ENCODE peak calls at places on chromosomes 3 and 15, in nine cellular contexts. M is Peyer's patch, W is NCI-H345, I is fibroblast of the conjunctiva, A is CD14-positive monocyte, K is fibroblast of mammary gland, E is NAMALWA, Y is HCT116, T is T-helper 17 cell. N is an unnamed sample.
A peak's percentile ranks its signal among the peaks of the same experiment; 100 is the strongest.

GRCh38 chr15:77143606-77144005 is 72.7 kb upstream of the TSPAN3 start:
- DNase-seq in M (no peak), W (no peak), I (no peak), A (no peak), K (peak; percentile 14), E (no peak), Y (no peak), T (no peak), N (no peak)

GRCh38 chr3:196093271-196094111 is 11.6 kb upstream of the TFRC start:
- DNase-seq in M (no peak), W (no peak), I (no peak), A (peak; percentile 65), K (peak; percentile 52), E (peak; percentile 48), Y (no peak), T (no peak), N (no peak)

GRCh38 chr15:76193934-76194333 is 117.3 kb downstream of the ETFA start:
- DNase-seq in M (no peak), W (no peak), I (no peak), A (no peak), K (peak; percentile 25), E (no peak), Y (no peak), T (no peak), N (no peak)

GRCh38 chr3:76147846-76148245 is 362.5 kb upstream of the ZNF717 start:
- DNase-seq in M (no peak), W (no peak), I (no peak), A (no peak), K (no peak), E (no peak), Y (no peak), T (no peak), N (no peak)

GRCh38 chr15:52567886-52568568 is 803 bp downstream of the ARPP19 start:
- DNase-seq in M (peak; percentile 35), W (peak; percentile 3), I (no peak), A (no peak), K (peak; percentile 35), E (peak; percentile 49), Y (peak; percentile 8), T (peak; percentile 18), N (no peak)

GRCh38 chr3:43688245-43688650 is 2.5 kb upstream of the ABHD5 start:
- DNase-seq in M (no peak), W (no peak), I (no peak), A (no peak), K (no peak), E (no peak), Y (no peak), T (no peak), N (no peak)

GRCh38 chr3:99269606-99270355 is 368.3 kb upstream of the DCBLD2 start:
- DNase-seq in M (no peak), W (no peak), I (no peak), A (no peak), K (peak; percentile 34), E (no peak), Y (no peak), T (no peak), N (no peak)

GRCh38 chr3:99172736-99173657 is 271.5 kb upstream of the DCBLD2 start:
- DNase-seq in M (no peak), W (no peak), I (peak; percentile 73), A (no peak), K (peak; percentile 81), E (peak; percentile 68), Y (peak; percentile 56), T (no peak), N (peak; percentile 72)

GRCh38 chr3:58218904-58219303 is 8.1 kb upstream of the DNASE1L3 start:
- DNase-seq in M (no peak), W (no peak), I (no peak), A (no peak), K (no peak), E (no peak), Y (no peak), T (no peak), N (no peak)

GRCh38 chr3:176663819-176664218 is 533.5 kb downstream of the TBL1XR1 start:
- DNase-seq in M (no peak), W (peak; percentile 42), I (peak; percentile 68), A (no peak), K (peak; percentile 79), E (peak; percentile 41), Y (peak; percentile 33), T (no peak), N (no peak)

GRCh38 chr3:129962600-129962999 is 11.9 kb upstream of the TRH start:
- DNase-seq in M (no peak), W (no peak), I (no peak), A (no peak), K (no peak), E (no peak), Y (no peak), T (no peak), N (no peak)

GRCh38 chr15:58285212-58285920 is 146.4 kb upstream of the LIPC start:
- DNase-seq in M (no peak), W (no peak), I (no peak), A (no peak), K (no peak), E (no peak), Y (no peak), T (no peak), N (no peak)

GRCh38 chr15:60510006-60510405 is 31.1 kb upstream of the ICE2 start:
- DNase-seq in M (no peak), W (no peak), I (no peak), A (no peak), K (no peak), E (no peak), Y (no peak), T (no peak), N (no peak)

GRCh38 chr15:63752075-63752684 is 81.6 kb downstream of the HERC1 start:
- DNase-seq in M (peak; percentile 45), W (peak; percentile 34), I (peak; percentile 51), A (no peak), K (peak; percentile 69), E (peak; percentile 76), Y (peak; percentile 60), T (no peak), N (no peak)

GRCh38 chr3:141454906-141455602 is 31.8 kb upstream of the RASA2 start:
- DNase-seq in M (no peak), W (peak; percentile 60), I (peak; percentile 78), A (no peak), K (peak; percentile 94), E (peak; percentile 91), Y (peak; percentile 70), T (no peak), N (peak; percentile 65)